ENCODE peak calls at places on chromosomes 3 and 15, in eight cellular contexts. One of them, this sample, is unnamed.

GRCh38 chr3:123100192-123100776 is 33.5 kb downstream of the PDIA5 start:
- DNase-seq in Peyer's patch: peak; percentile 7
- DNase-seq in ascending aorta: no peak
- DNase-seq in cardiac muscle cell: no peak
- DNase-seq in fibroblast of lung: no peak
- DNase-seq in CD8-positive, alpha-beta T cell: no peak
- DNase-seq in MCF 10A: no peak
- DNase-seq in progenitor cell of endocrine pancreas: no peak
- DNase-seq in this sample: no peak

GRCh38 chr15:94324117-94324826 is 92.9 kb downstream of the MCTP2 start:
- DNase-seq in Peyer's patch: peak; percentile 66
- DNase-seq in MCF 10A: peak; percentile 61
- DNase-seq in cardiac muscle cell: peak; percentile 73
- DNase-seq in progenitor cell of endocrine pancreas: peak; percentile 25
- DNase-seq in fibroblast of lung: peak; percentile 71
- DNase-seq in CD8-positive, alpha-beta T cell: no peak
- DNase-seq in ascending aorta: no peak
- DNase-seq in this sample: peak; percentile 66

GRCh38 chr3:112089956-112090898 is 4.0 kb downstream of the C3orf52 start:
- DNase-seq in fibroblast of lung: no peak
- DNase-seq in ascending aorta: no peak
- DNase-seq in Peyer's patch: no peak
- DNase-seq in MCF 10A: no peak
- DNase-seq in progenitor cell of endocrine pancreas: no peak
- DNase-seq in cardiac muscle cell: no peak
- DNase-seq in CD8-positive, alpha-beta T cell: no peak
- DNase-seq in this sample: no peak

GRCh38 chr3:111967071-111967470 is 11.8 kb upstream of the ABHD10 start:
- DNase-seq in MCF 10A: no peak
- DNase-seq in Peyer's patch: no peak
- DNase-seq in CD8-positive, alpha-beta T cell: no peak
- DNase-seq in progenitor cell of endocrine pancreas: no peak
- DNase-seq in fibroblast of lung: no peak
- DNase-seq in ascending aorta: no peak
- DNase-seq in cardiac muscle cell: no peak
- DNase-seq in this sample: no peak

GRCh38 chr15:71103102-71103676 is 12.1 kb upstream of the THSD4 start:
- DNase-seq in cardiac muscle cell: peak; percentile 35
- DNase-seq in ascending aorta: no peak
- DNase-seq in progenitor cell of endocrine pancreas: no peak
- DNase-seq in CD8-positive, alpha-beta T cell: no peak
- DNase-seq in MCF 10A: peak; percentile 64
- DNase-seq in Peyer's patch: no peak
- DNase-seq in fibroblast of lung: peak; percentile 77
- DNase-seq in this sample: peak; percentile 68

GRCh38 chr3:44529927-44530326 is 25.1 kb upstream of the ZKSCAN7 start:
- DNase-seq in Peyer's patch: no peak
- DNase-seq in fibroblast of lung: peak; percentile 19
- DNase-seq in cardiac muscle cell: no peak
- DNase-seq in progenitor cell of endocrine pancreas: no peak
- DNase-seq in CD8-positive, alpha-beta T cell: no peak
- DNase-seq in ascending aorta: no peak
- DNase-seq in MCF 10A: peak; percentile 3
- DNase-seq in this sample: no peak

GRCh38 chr3:77320514-77320913 is 280.6 kb downstream of the ROBO2 start:
- DNase-seq in cardiac muscle cell: peak; percentile 57
- DNase-seq in MCF 10A: peak; percentile 36
- DNase-seq in CD8-positive, alpha-beta T cell: no peak
- DNase-seq in progenitor cell of endocrine pancreas: no peak
- DNase-seq in ascending aorta: no peak
- DNase-seq in Peyer's patch: no peak
- DNase-seq in fibroblast of lung: peak; percentile 70
- DNase-seq in this sample: no peak

GRCh38 chr3:182500294-182500693 is 293.0 kb upstream of the ATP11B start:
- DNase-seq in CD8-positive, alpha-beta T cell: no peak
- DNase-seq in ascending aorta: no peak
- DNase-seq in progenitor cell of endocrine pancreas: no peak
- DNase-seq in MCF 10A: no peak
- DNase-seq in Peyer's patch: no peak
- DNase-seq in fibroblast of lung: no peak
- DNase-seq in cardiac muscle cell: no peak
- DNase-seq in this sample: no peak

DNA sequence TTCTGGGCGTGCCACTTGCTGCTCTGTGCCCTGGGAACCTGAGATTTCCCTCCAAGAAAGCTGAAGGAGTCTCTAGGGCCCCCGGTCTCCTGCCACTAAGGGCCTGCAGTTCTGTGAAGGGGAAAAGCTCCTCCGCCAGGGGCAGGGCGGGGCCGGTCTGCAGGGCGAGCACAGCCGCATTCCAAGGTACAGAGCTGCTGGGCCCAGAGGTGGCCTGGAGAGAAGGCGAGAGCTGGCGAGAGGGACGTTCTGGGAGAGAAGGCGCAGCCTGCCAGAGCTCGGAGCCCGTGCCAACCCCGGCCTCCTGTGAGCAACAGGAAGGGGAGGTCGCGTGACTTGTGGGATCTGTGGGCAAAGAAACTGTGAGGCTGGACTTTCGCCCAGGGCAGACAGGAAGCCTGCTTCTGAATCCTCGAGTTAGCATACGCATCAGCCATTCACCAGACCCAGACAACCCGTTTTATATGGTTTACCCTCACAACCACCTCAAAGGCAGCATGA is 500.4 kb downstream of the SHQ1 start:
- DNase-seq in CD8-positive, alpha-beta T cell: no peak
- DNase-seq in fibroblast of lung: peak; percentile 91
- DNase-seq in progenitor cell of endocrine pancreas: peak; percentile 25
- DNase-seq in ascending aorta: peak; percentile 76
- DNase-seq in MCF 10A: peak; percentile 94
- DNase-seq in Peyer's patch: peak; percentile 77
- DNase-seq in cardiac muscle cell: peak; percentile 28
- DNase-seq in this sample: peak; percentile 74
- TF ChIP-seq CTCF in CD8-positive, alpha-beta T cell: no peak
- TF ChIP-seq CTCF in fibroblast of lung: peak; percentile 10
- TF ChIP-seq CTCF in progenitor cell of endocrine pancreas: peak; percentile 28
- TF ChIP-seq CTCF in ascending aorta: no peak
- TF ChIP-seq CTCF in MCF 10A: no peak
- TF ChIP-seq CTCF in Peyer's patch: no peak
- TF ChIP-seq CTCF in cardiac muscle cell: no peak
- TF ChIP-seq CTCF in this sample: no peak

GRCh38 chr15:51726302-51727073 is 11.0 kb downstream of the LYSMD2 start:
- DNase-seq in MCF 10A: peak; percentile 92
- DNase-seq in progenitor cell of endocrine pancreas: no peak
- DNase-seq in fibroblast of lung: peak; percentile 68
- DNase-seq in ascending aorta: no peak
- DNase-seq in Peyer's patch: no peak
- DNase-seq in cardiac muscle cell: peak; percentile 72
- DNase-seq in CD8-positive, alpha-beta T cell: no peak
- DNase-seq in this sample: peak; percentile 19

GRCh38 chr15:51724199-51724598 is 13.3 kb downstream of the LYSMD2 start:
- DNase-seq in progenitor cell of endocrine pancreas: no peak
- DNase-seq in ascending aorta: no peak
- DNase-seq in cardiac muscle cell: no peak
- DNase-seq in MCF 10A: no peak
- DNase-seq in Peyer's patch: no peak
- DNase-seq in CD8-positive, alpha-beta T cell: no peak
- DNase-seq in fibroblast of lung: no peak
- DNase-seq in this sample: no peak

GRCh38 chr15:51724673-51725072 is 12.8 kb downstream of the LYSMD2 start:
- DNase-seq in ascending aorta: no peak
- DNase-seq in fibroblast of lung: no peak
- DNase-seq in Peyer's patch: no peak
- DNase-seq in MCF 10A: no peak
- DNase-seq in CD8-positive, alpha-beta T cell: no peak
- DNase-seq in progenitor cell of endocrine pancreas: no peak
- DNase-seq in cardiac muscle cell: no peak
- DNase-seq in this sample: no peak

GRCh38 chr15:51731549-51732267 is 5.7 kb downstream of the LYSMD2 start:
- DNase-seq in ascending aorta: no peak
- DNase-seq in MCF 10A: peak; percentile 56
- DNase-seq in Peyer's patch: no peak
- DNase-seq in progenitor cell of endocrine pancreas: no peak
- DNase-seq in fibroblast of lung: peak; percentile 78
- DNase-seq in cardiac muscle cell: no peak
- DNase-seq in CD8-positive, alpha-beta T cell: no peak
- DNase-seq in this sample: peak; percentile 28

DNA sequence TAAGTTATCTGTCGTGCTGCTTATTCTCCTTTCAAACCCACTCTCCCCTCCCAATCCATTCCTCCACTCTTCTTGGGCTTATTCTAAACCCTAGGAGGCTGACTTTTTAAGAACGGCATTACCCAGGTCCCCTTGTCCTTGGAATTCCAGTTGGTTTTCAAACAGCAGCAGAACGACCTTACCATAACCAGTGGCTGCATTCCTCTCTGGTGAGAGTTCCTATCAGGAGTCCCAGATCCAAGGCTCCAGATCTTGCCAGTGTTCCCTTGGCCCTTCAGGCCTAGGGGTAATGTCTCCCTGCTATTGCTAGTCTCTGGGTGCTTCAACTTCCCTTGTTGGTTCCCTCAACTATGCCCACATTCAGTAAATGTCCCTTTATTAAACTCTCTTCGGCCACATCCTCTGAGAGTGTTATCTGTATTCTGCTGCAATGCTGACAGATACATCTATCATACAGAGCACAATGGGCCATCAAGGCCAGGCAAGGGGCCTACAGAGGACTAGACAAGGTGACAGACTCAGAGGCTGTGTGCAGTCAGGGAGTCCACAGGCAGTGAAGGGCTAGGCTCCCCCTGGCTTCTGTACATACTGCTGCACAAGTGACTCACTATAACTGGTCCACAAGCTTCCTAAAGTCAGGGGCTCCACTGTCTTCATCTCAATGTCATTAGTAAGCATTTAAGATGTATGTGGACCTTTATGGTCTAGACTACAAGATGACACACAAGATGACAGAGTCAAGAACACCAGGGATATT is 10.1 kb downstream of the LYSMD2 start:
- DNase-seq in progenitor cell of endocrine pancreas: no peak
- DNase-seq in ascending aorta: no peak
- DNase-seq in fibroblast of lung: peak; percentile 12
- DNase-seq in cardiac muscle cell: no peak
- DNase-seq in CD8-positive, alpha-beta T cell: no peak
- DNase-seq in MCF 10A: no peak
- DNase-seq in Peyer's patch: no peak
- DNase-seq in this sample: no peak
- TF ChIP-seq CTCF in progenitor cell of endocrine pancreas: peak; percentile 11
- TF ChIP-seq CTCF in ascending aorta: no peak
- TF ChIP-seq CTCF in fibroblast of lung: peak; percentile 34
- TF ChIP-seq CTCF in cardiac muscle cell: peak; percentile 17
- TF ChIP-seq CTCF in CD8-positive, alpha-beta T cell: no peak
- TF ChIP-seq CTCF in MCF 10A: no peak
- TF ChIP-seq CTCF in Peyer's patch: no peak
- TF ChIP-seq CTCF in this sample: no peak

GRCh38 chr3:32421991-32422859 is 30.6 kb downstream of the CMTM7 start:
- DNase-seq in cardiac muscle cell: no peak
- DNase-seq in ascending aorta: peak; percentile 54
- DNase-seq in progenitor cell of endocrine pancreas: no peak
- DNase-seq in MCF 10A: peak; percentile 99
- DNase-seq in fibroblast of lung: peak; percentile 88
- DNase-seq in Peyer's patch: peak; percentile 68
- DNase-seq in CD8-positive, alpha-beta T cell: no peak
- DNase-seq in this sample: peak; percentile 96

GRCh38 chr3:32422943-32423342 is 31.3 kb downstream of the CMTM7 start:
- DNase-seq in Peyer's patch: no peak
- DNase-seq in CD8-positive, alpha-beta T cell: no peak
- DNase-seq in fibroblast of lung: no peak
- DNase-seq in ascending aorta: no peak
- DNase-seq in MCF 10A: no peak
- DNase-seq in cardiac muscle cell: no peak
- DNase-seq in progenitor cell of endocrine pancreas: no peak
- DNase-seq in this sample: no peak

GRCh38 chr3:32419766-32420137 is 28.1 kb downstream of the CMTM7 start:
- DNase-seq in ascending aorta: no peak
- DNase-seq in progenitor cell of endocrine pancreas: no peak
- DNase-seq in Peyer's patch: no peak
- DNase-seq in cardiac muscle cell: no peak
- DNase-seq in MCF 10A: no peak
- DNase-seq in fibroblast of lung: no peak
- DNase-seq in CD8-positive, alpha-beta T cell: no peak
- DNase-seq in this sample: no peak

GRCh38 chr3:32421185-32421584 is 29.5 kb downstream of the CMTM7 start:
- DNase-seq in progenitor cell of endocrine pancreas: no peak
- DNase-seq in CD8-positive, alpha-beta T cell: no peak
- DNase-seq in cardiac muscle cell: no peak
- DNase-seq in fibroblast of lung: no peak
- DNase-seq in ascending aorta: no peak
- DNase-seq in Peyer's patch: no peak
- DNase-seq in MCF 10A: no peak
- DNase-seq in this sample: no peak

GRCh38 chr3:32420138-32420981 is 28.7 kb downstream of the CMTM7 start:
- DNase-seq in progenitor cell of endocrine pancreas: peak; percentile 48
- DNase-seq in fibroblast of lung: no peak
- DNase-seq in cardiac muscle cell: peak; percentile 48
- DNase-seq in CD8-positive, alpha-beta T cell: no peak
- DNase-seq in ascending aorta: no peak
- DNase-seq in MCF 10A: peak; percentile 60
- DNase-seq in Peyer's patch: no peak
- DNase-seq in this sample: peak; percentile 93
- TF ChIP-seq CTCF in progenitor cell of endocrine pancreas: peak; percentile 36
- TF ChIP-seq CTCF in fibroblast of lung: peak; percentile 14
- TF ChIP-seq CTCF in cardiac muscle cell: peak; percentile 21
- TF ChIP-seq CTCF in CD8-positive, alpha-beta T cell: no peak
- TF ChIP-seq CTCF in ascending aorta: no peak
- TF ChIP-seq CTCF in MCF 10A: no peak
- TF ChIP-seq CTCF in Peyer's patch: no peak
- TF ChIP-seq CTCF in this sample: no peak

GRCh38 chr3:38500688-38501417 is 4.7 kb downstream of the EXOG start:
- DNase-seq in progenitor cell of endocrine pancreas: no peak
- DNase-seq in fibroblast of lung: no peak
- DNase-seq in MCF 10A: no peak
- DNase-seq in CD8-positive, alpha-beta T cell: no peak
- DNase-seq in ascending aorta: no peak
- DNase-seq in Peyer's patch: no peak
- DNase-seq in cardiac muscle cell: no peak
- DNase-seq in this sample: no peak

GRCh38 chr3:38493019-38493418 is 3.1 kb upstream of the EXOG start:
- DNase-seq in fibroblast of lung: peak; percentile 72
- DNase-seq in progenitor cell of endocrine pancreas: no peak
- DNase-seq in ascending aorta: no peak
- DNase-seq in Peyer's patch: no peak
- DNase-seq in MCF 10A: no peak
- DNase-seq in cardiac muscle cell: no peak
- DNase-seq in CD8-positive, alpha-beta T cell: no peak
- DNase-seq in this sample: no peak

GRCh38 chr3:38491215-38491614 is 4.9 kb upstream of the EXOG start:
- DNase-seq in ascending aorta: no peak
- DNase-seq in fibroblast of lung: no peak
- DNase-seq in Peyer's patch: no peak
- DNase-seq in cardiac muscle cell: peak; percentile 53
- DNase-seq in MCF 10A: no peak
- DNase-seq in progenitor cell of endocrine pancreas: no peak
- DNase-seq in CD8-positive, alpha-beta T cell: no peak
- DNase-seq in this sample: no peak

GRCh38 chr3:38497026-38497425 is 886 bp downstream of the EXOG start:
- DNase-seq in fibroblast of lung: no peak
- DNase-seq in progenitor cell of endocrine pancreas: no peak
- DNase-seq in cardiac muscle cell: no peak
- DNase-seq in CD8-positive, alpha-beta T cell: no peak
- DNase-seq in MCF 10A: peak; percentile 31
- DNase-seq in ascending aorta: no peak
- DNase-seq in Peyer's patch: no peak
- DNase-seq in this sample: no peak

DNA sequence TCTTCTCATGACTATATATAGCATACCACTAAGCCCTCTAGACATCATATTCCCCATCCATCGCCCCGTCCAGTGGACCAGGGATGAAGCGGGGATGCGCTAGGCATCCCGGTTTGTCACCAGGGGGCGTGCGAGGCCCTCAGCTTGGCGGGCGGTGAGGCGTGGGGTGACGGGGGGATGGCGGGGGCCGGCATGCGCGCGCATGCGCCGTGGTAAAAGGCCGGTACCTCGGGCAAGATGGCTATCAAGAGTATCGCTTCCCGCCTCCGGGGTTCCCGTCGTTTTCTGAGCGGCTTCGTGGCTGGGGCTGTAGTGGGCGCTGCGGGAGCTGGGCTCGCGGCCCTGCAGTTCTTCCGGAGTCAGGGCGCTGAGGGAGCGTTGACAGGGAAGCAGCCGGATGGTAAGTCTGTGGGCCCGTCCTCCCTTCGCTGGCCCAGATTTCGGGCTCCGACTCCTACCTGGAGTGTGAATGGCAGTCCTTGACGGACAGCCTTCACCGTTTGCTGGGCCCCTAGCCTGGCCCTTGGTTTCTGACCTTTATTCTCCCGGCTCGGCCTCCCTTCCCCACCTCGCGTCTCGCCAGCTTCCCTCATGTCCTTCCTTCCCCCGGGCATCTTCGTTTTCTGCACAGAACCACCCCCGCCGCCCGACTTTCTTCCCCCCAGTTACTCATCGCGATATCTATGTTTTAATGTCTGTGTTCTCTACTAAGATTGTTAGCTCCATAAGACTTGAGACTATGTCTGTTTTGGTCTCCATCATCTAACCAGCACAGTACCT is at the start of gene EXOG:
- DNase-seq in MCF 10A: peak; percentile 91
- DNase-seq in fibroblast of lung: peak; percentile 92
- DNase-seq in ascending aorta: peak; percentile 60
- DNase-seq in progenitor cell of endocrine pancreas: peak; percentile 97
- DNase-seq in CD8-positive, alpha-beta T cell: peak; percentile 93
- DNase-seq in cardiac muscle cell: peak; percentile 93
- DNase-seq in Peyer's patch: peak; percentile 96
- DNase-seq in this sample: peak; percentile 96
- TF ChIP-seq CTCF in MCF 10A: peak; percentile 82
- TF ChIP-seq CTCF in fibroblast of lung: peak; percentile 77
- TF ChIP-seq CTCF in ascending aorta: peak; percentile 72
- TF ChIP-seq CTCF in progenitor cell of endocrine pancreas: peak; percentile 84
- TF ChIP-seq CTCF in CD8-positive, alpha-beta T cell: peak; percentile 92
- TF ChIP-seq CTCF in cardiac muscle cell: peak; percentile 89
- TF ChIP-seq CTCF in Peyer's patch: peak; percentile 87
- TF ChIP-seq CTCF in this sample: peak; percentile 85

This sample was measured in Calu3.